ENCODE peak calls at places on chromosomes 2 and 18, in six cellular contexts. One of them, this sample, is unnamed. For H3K79me2, the result is how much of the 10 kb centered on the place peaks cover.

GRCh38 chr2:96156011-96156820 is 11.0 kb upstream of the DUSP2 start:
- DNase-seq in HCT116: no peak
- DNase-seq in endothelial cell of umbilical vein: no peak
- DNase-seq in K562: no peak
- DNase-seq in fibroblast of lung: no peak
- DNase-seq in neural progenitor cell: no peak
- DNase-seq in this sample: no peak

GRCh38 chr2:168340931-168341330 is 93.5 kb upstream of the STK39 start:
- DNase-seq in fibroblast of lung: no peak
- DNase-seq in neural progenitor cell: no peak
- DNase-seq in K562: no peak
- DNase-seq in endothelial cell of umbilical vein: no peak
- DNase-seq in HCT116: no peak
- DNase-seq in this sample: no peak

GRCh38 chr2:12486205-12487118 is 230.3 kb upstream of the TRIB2 start:
- DNase-seq in HCT116: no peak
- DNase-seq in endothelial cell of umbilical vein: no peak
- DNase-seq in fibroblast of lung: peak
- DNase-seq in K562: no peak
- DNase-seq in neural progenitor cell: no peak
- DNase-seq in this sample: peak

GRCh38 chr2:186135697-186136096 is 350.4 kb upstream of the ZC3H15 start:
- DNase-seq in neural progenitor cell: no peak
- DNase-seq in fibroblast of lung: peak
- DNase-seq in K562: no peak
- DNase-seq in HCT116: no peak
- DNase-seq in endothelial cell of umbilical vein: no peak
- DNase-seq in this sample: no peak

GRCh38 chr2:16038586-16038985 is 98.2 kb downstream of the MYCN start:
- DNase-seq in neural progenitor cell: no peak
- DNase-seq in K562: no peak
- DNase-seq in fibroblast of lung: no peak
- DNase-seq in HCT116: no peak
- DNase-seq in endothelial cell of umbilical vein: no peak
- DNase-seq in this sample: no peak

GRCh38 chr18:40929389-40929788 is 1025.6 kb upstream of the PIK3C3 start:
- DNase-seq in K562: no peak
- DNase-seq in endothelial cell of umbilical vein: no peak
- DNase-seq in fibroblast of lung: no peak
- DNase-seq in neural progenitor cell: no peak
- DNase-seq in HCT116: no peak
- DNase-seq in this sample: no peak

GRCh38 chr2:113831156-113831555 is 58.7 kb upstream of the ACTR3 start:
- DNase-seq in K562: no peak
- DNase-seq in fibroblast of lung: peak
- DNase-seq in neural progenitor cell: no peak
- DNase-seq in endothelial cell of umbilical vein: no peak
- DNase-seq in HCT116: no peak
- DNase-seq in this sample: peak

GRCh38 chr2:36707050-36707449 is 10.5 kb downstream of the VIT start:
- DNase-seq in K562: no peak
- DNase-seq in endothelial cell of umbilical vein: no peak
- DNase-seq in HCT116: no peak
- DNase-seq in fibroblast of lung: peak
- DNase-seq in neural progenitor cell: no peak
- DNase-seq in this sample: peak

GRCh38 chr2:191677091-191677645 is 768 bp upstream of the NABP1 start:
- DNase-seq in endothelial cell of umbilical vein: peak
- DNase-seq in neural progenitor cell: peak
- DNase-seq in K562: peak
- DNase-seq in fibroblast of lung: peak
- DNase-seq in HCT116: no peak
- DNase-seq in this sample: peak

GRCh38 chr2:70133521-70134348 is 46.5 kb downstream of the PCBP1 start:
- DNase-seq in K562: no peak
- DNase-seq in endothelial cell of umbilical vein: peak
- DNase-seq in fibroblast of lung: peak
- DNase-seq in HCT116: no peak
- DNase-seq in neural progenitor cell: no peak
- DNase-seq in this sample: no peak

GRCh38 chr2:434625-435024 is 146.7 kb upstream of the ALKAL2 start:
- DNase-seq in neural progenitor cell: no peak
- DNase-seq in fibroblast of lung: no peak
- DNase-seq in HCT116: no peak
- DNase-seq in K562: no peak
- DNase-seq in endothelial cell of umbilical vein: no peak
- DNase-seq in this sample: no peak

GRCh38 chr2:63993871-63994270 is 25.4 kb downstream of the VPS54 start:
- DNase-seq in HCT116: no peak
- DNase-seq in endothelial cell of umbilical vein: no peak
- DNase-seq in neural progenitor cell: no peak
- DNase-seq in K562: no peak
- DNase-seq in fibroblast of lung: peak
- DNase-seq in this sample: no peak

GRCh38 chr2:2683581-2683980 is 352.5 kb upstream of the MYT1L start:
- DNase-seq in HCT116: no peak
- DNase-seq in neural progenitor cell: no peak
- DNase-seq in endothelial cell of umbilical vein: no peak
- DNase-seq in K562: no peak
- DNase-seq in fibroblast of lung: no peak
- DNase-seq in this sample: no peak

GRCh38 chr2:241195506-241196130 is 7.1 kb downstream of the ANO7 start:
- DNase-seq in K562: no peak
- DNase-seq in fibroblast of lung: no peak
- DNase-seq in neural progenitor cell: no peak
- DNase-seq in endothelial cell of umbilical vein: no peak
- DNase-seq in HCT116: no peak
- DNase-seq in this sample: no peak

GRCh38 chr2:23554054-23554697 is 169.2 kb downstream of the KLHL29 start:
- DNase-seq in neural progenitor cell: no peak
- DNase-seq in fibroblast of lung: no peak
- DNase-seq in HCT116: no peak
- DNase-seq in K562: no peak
- DNase-seq in endothelial cell of umbilical vein: no peak
- DNase-seq in this sample: no peak

GRCh38 chr2:29106980-29107388 is 8.2 kb upstream of the CLIP4 start:
- DNase-seq in neural progenitor cell: peak
- DNase-seq in endothelial cell of umbilical vein: no peak
- DNase-seq in fibroblast of lung: peak
- DNase-seq in HCT116: peak
- DNase-seq in K562: no peak
- DNase-seq in this sample: peak

GRCh38 chr2:27959496-27959895 is 69.0 kb downstream of the BABAM2 start:
- DNase-seq in K562: no peak
- DNase-seq in neural progenitor cell: no peak
- DNase-seq in endothelial cell of umbilical vein: peak
- DNase-seq in fibroblast of lung: peak
- DNase-seq in HCT116: no peak
- DNase-seq in this sample: no peak

GRCh38 chr2:9232886-9233285 is 26.3 kb downstream of the ASAP2 start:
- DNase-seq in neural progenitor cell: no peak
- DNase-seq in endothelial cell of umbilical vein: peak
- DNase-seq in fibroblast of lung: peak
- DNase-seq in HCT116: peak
- DNase-seq in K562: peak
- DNase-seq in this sample: no peak

GRCh38 chr18:58438161-58438983 is 190.5 kb downstream of the ALPK2 start:
- DNase-seq in HCT116: no peak
- DNase-seq in K562: no peak
- DNase-seq in neural progenitor cell: peak
- DNase-seq in endothelial cell of umbilical vein: no peak
- DNase-seq in fibroblast of lung: peak
- DNase-seq in this sample: no peak

GRCh38 chr2:55137024-55137958 is 87.0 kb upstream of the RTN4 start:
- DNase-seq in endothelial cell of umbilical vein: no peak
- DNase-seq in HCT116: no peak
- DNase-seq in neural progenitor cell: peak
- DNase-seq in K562: no peak
- DNase-seq in fibroblast of lung: no peak
- DNase-seq in this sample: no peak

GRCh38 chr2:241855888-241856422 is 2.7 kb downstream of the PDCD1 start:
- DNase-seq in endothelial cell of umbilical vein: no peak
- DNase-seq in neural progenitor cell: no peak
- DNase-seq in K562: no peak
- DNase-seq in HCT116: no peak
- DNase-seq in fibroblast of lung: no peak
- DNase-seq in this sample: no peak

GRCh38 chr18:64258111-64258650 is 109.3 kb upstream of the LINC00305 start:
- DNase-seq in neural progenitor cell: no peak
- DNase-seq in fibroblast of lung: no peak
- DNase-seq in HCT116: no peak
- DNase-seq in K562: no peak
- DNase-seq in endothelial cell of umbilical vein: no peak
- DNase-seq in this sample: no peak

GRCh38 chr18:49321800-49322461 is 138.5 kb downstream of the DYM start:
- DNase-seq in K562: no peak
- DNase-seq in HCT116: no peak
- DNase-seq in neural progenitor cell: no peak
- DNase-seq in endothelial cell of umbilical vein: peak
- DNase-seq in fibroblast of lung: peak
- DNase-seq in this sample: no peak

GRCh38 chr2:165793779-165794519 is at the start of gene GALNT3:
- DNase-seq in HCT116: peak
- DNase-seq in K562: no peak
- DNase-seq in endothelial cell of umbilical vein: no peak
- DNase-seq in fibroblast of lung: no peak
- DNase-seq in neural progenitor cell: peak
- DNase-seq in this sample: peak

GRCh38 chr2:241645915-241646250 is 8.4 kb downstream of the ATG4B start:
- DNase-seq in K562: no peak
- DNase-seq in HCT116: no peak
- DNase-seq in neural progenitor cell: no peak
- DNase-seq in fibroblast of lung: no peak
- DNase-seq in endothelial cell of umbilical vein: no peak
- DNase-seq in this sample: no peak

GRCh38 chr2:121617042-121617599 is 32.1 kb downstream of the CLASP1 start:
- DNase-seq in endothelial cell of umbilical vein: no peak
- DNase-seq in K562: no peak
- DNase-seq in fibroblast of lung: peak
- DNase-seq in HCT116: no peak
- DNase-seq in neural progenitor cell: peak
- DNase-seq in this sample: no peak

GRCh38 chr18:5542393-5543035 is 1.3 kb downstream of the EPB41L3 start:
- DNase-seq in endothelial cell of umbilical vein: peak
- DNase-seq in K562: no peak
- DNase-seq in neural progenitor cell: peak
- DNase-seq in HCT116: no peak
- DNase-seq in fibroblast of lung: peak
- DNase-seq in this sample: peak

GRCh38 chr2:201628545-201628944 is 14.8 kb downstream of the TMEM237 start:
- DNase-seq in fibroblast of lung: peak
- DNase-seq in neural progenitor cell: no peak
- DNase-seq in HCT116: no peak
- DNase-seq in endothelial cell of umbilical vein: no peak
- DNase-seq in K562: no peak
- DNase-seq in this sample: no peak

DNA sequence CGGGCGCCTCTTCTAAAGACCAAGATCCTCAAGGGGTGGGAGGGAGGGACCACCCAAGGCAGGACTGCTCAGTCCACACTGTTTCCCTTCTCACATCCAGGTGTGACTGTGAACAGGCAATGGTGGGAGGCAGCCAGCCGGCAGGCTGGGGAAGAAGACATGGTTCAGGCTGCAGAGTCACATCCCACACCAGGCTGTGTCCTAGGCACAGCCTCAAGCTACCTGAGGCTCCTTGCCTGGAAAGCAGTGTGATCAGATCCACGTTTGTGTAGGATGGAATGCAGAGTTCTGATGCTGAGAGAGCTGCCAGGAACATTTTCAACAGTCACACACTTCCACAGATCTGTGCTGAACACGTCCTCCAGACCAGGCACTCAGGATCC is 16.4 kb downstream of the SLC66A2 start:
- DNase-seq in neural progenitor cell: no peak
- DNase-seq in endothelial cell of umbilical vein: no peak
- DNase-seq in K562: no peak
- DNase-seq in fibroblast of lung: no peak
- DNase-seq in HCT116: no peak
- DNase-seq in this sample: no peak
- TF ChIP-seq EZH2 in neural progenitor cell: no peak
- TF ChIP-seq EZH2 in endothelial cell of umbilical vein: no peak
- TF ChIP-seq EZH2 in K562: no peak
- TF ChIP-seq EZH2 in fibroblast of lung: no peak
- TF ChIP-seq EZH2 in HCT116: no peak
- TF ChIP-seq EZH2 in this sample: no peak

DNA sequence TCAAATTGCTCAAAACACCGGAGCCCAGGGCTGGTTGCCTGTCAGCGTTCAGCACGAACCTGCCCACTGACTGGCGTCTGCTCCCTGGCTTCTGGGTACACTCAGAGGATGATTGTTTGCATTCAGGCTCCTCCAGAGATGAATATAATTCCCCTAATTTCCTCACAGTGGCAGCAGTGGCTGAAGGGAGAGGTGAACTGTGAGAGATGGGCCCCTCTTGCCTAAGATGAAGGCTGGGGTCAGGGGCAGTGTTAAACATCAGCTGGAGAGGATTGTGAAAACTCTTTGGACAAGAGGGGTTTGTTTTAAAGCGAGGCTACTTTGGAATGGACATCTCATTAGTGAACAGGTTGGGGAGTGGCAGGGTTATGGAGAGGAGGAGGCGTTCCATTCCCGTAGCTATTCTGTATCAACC is 31.0 kb downstream of the TCF7L1 start:
- DNase-seq in fibroblast of lung: no peak
- DNase-seq in neural progenitor cell: peak
- DNase-seq in K562: no peak
- DNase-seq in endothelial cell of umbilical vein: no peak
- DNase-seq in HCT116: no peak
- DNase-seq in this sample: no peak
- H3K79me2 ChIP-seq in fibroblast of lung: under half
- H3K79me2 ChIP-seq in neural progenitor cell: half or more
- H3K79me2 ChIP-seq in K562: under half
- H3K79me2 ChIP-seq in endothelial cell of umbilical vein: under half
- H3K79me2 ChIP-seq in HCT116: under half
- H3K79me2 ChIP-seq in this sample: half or more

GRCh38 chr18:2223394-2223793 is 347.9 kb downstream of the METTL4 start:
- DNase-seq in K562: no peak
- DNase-seq in fibroblast of lung: peak
- DNase-seq in endothelial cell of umbilical vein: no peak
- DNase-seq in HCT116: no peak
- DNase-seq in neural progenitor cell: peak
- DNase-seq in this sample: peak

GRCh38 chr18:2218101-2218500 is 353.2 kb downstream of the METTL4 start:
- DNase-seq in neural progenitor cell: no peak
- DNase-seq in fibroblast of lung: no peak
- DNase-seq in K562: no peak
- DNase-seq in endothelial cell of umbilical vein: peak
- DNase-seq in HCT116: no peak
- DNase-seq in this sample: no peak

GRCh38 chr18:2222270-2223185 is 348.8 kb downstream of the METTL4 start:
- DNase-seq in HCT116: no peak
- DNase-seq in fibroblast of lung: peak
- DNase-seq in K562: no peak
- DNase-seq in endothelial cell of umbilical vein: peak
- DNase-seq in neural progenitor cell: no peak
- DNase-seq in this sample: peak

GRCh38 chr18:2223859-2224258 is 347.4 kb downstream of the METTL4 start:
- DNase-seq in fibroblast of lung: peak
- DNase-seq in K562: no peak
- DNase-seq in neural progenitor cell: peak
- DNase-seq in endothelial cell of umbilical vein: peak
- DNase-seq in HCT116: peak
- DNase-seq in this sample: peak
- H2AFZ ChIP-seq in fibroblast of lung: no peak
- H2AFZ ChIP-seq in K562: peak
- H2AFZ ChIP-seq in neural progenitor cell: peak
- H2AFZ ChIP-seq in endothelial cell of umbilical vein: peak
- H2AFZ ChIP-seq in HCT116: no peak
- H2AFZ ChIP-seq in this sample: peak

GRCh38 chr2:232632229-232632903 is 1.0 kb upstream of the EFHD1 start:
- DNase-seq in HCT116: no peak
- DNase-seq in neural progenitor cell: no peak
- DNase-seq in K562: no peak
- DNase-seq in endothelial cell of umbilical vein: no peak
- DNase-seq in fibroblast of lung: no peak
- DNase-seq in this sample: no peak
- TF ChIP-seq EZH2 in HCT116: no peak
- TF ChIP-seq EZH2 in neural progenitor cell: no peak
- TF ChIP-seq EZH2 in K562: no peak
- TF ChIP-seq EZH2 in endothelial cell of umbilical vein: no peak
- TF ChIP-seq EZH2 in fibroblast of lung: no peak
- TF ChIP-seq EZH2 in this sample: no peak